ENCODE peak calls at places on chromosomes 5 and 9, in eight cellular contexts. O, Z, K, C, P, G, B and F are unnamed samples.

GRCh38 chr5:8522635-8523034 is 653.7 kb downstream of the MTRR start:
- DNase-seq in Z (no peak), G (no peak), C (no peak), B (no peak), P (no peak), O (no peak), K (no peak), F (no peak)

GRCh38 chr5:65395526-65396155 is 86.1 kb downstream of the ADAMTS6 start:
- DNase-seq in P (no peak), B (no peak), C (peak; percentile 37), G (no peak), K (peak; percentile 22), O (no peak), Z (no peak), F (no peak)

GRCh38 chr9:112331676-112331955 is 1.8 kb downstream of the PTBP3 start:
- DNase-seq in O (no peak), G (no peak), C (no peak), Z (no peak), K (no peak), P (no peak), B (no peak), F (no peak)

GRCh38 chr9:83721509-83721908 is 13.8 kb upstream of the UBQLN1 start:
- DNase-seq in G (no peak), C (no peak), Z (no peak), B (no peak), O (no peak), P (no peak), K (no peak), F (no peak)

GRCh38 chr9:78023003-78023741 is 8.4 kb downstream of the GNAQ start:
- DNase-seq in G (no peak), K (peak; percentile 82), B (no peak), O (no peak), P (no peak), Z (peak; percentile 40), C (peak; percentile 83), F (no peak)

GRCh38 chr5:38105231-38105570 is 153.2 kb upstream of the EGFLAM start:
- DNase-seq in B (no peak), K (no peak), O (no peak), Z (no peak), P (no peak), G (no peak), C (no peak), F (no peak)

GRCh38 chr5:124124711-124125229 is 612.8 kb downstream of the CSNK1G3 start:
- DNase-seq in P (no peak), C (peak; percentile 4), Z (no peak), B (no peak), G (no peak), O (no peak), K (peak; percentile 0), F (peak; percentile 17)

GRCh38 chr5:178234753-178235599 is 2.4 kb upstream of the PHYKPL start:
- DNase-seq in O (peak; percentile 86), C (peak; percentile 41), G (peak; percentile 69), Z (peak; percentile 76), B (no peak), P (peak; percentile 89), K (peak; percentile 41), F (peak; percentile 83)

GRCh38 chr5:161283296-161283695 is 263.2 kb downstream of the GABRB2 start:
- DNase-seq in O (no peak), Z (no peak), C (no peak), P (no peak), G (no peak), K (no peak), B (no peak), F (no peak)

GRCh38 chr5:40410231-40410861 is 269.4 kb upstream of the PTGER4 start:
- DNase-seq in P (no peak), K (peak; percentile 49), Z (peak; percentile 44), C (peak; percentile 85), O (no peak), B (no peak), G (peak; percentile 52), F (no peak)

GRCh38 chr9:107373809-107374208 is 90.7 kb downstream of the RAD23B start:
- DNase-seq in Z (no peak), O (no peak), C (no peak), P (no peak), K (no peak), B (no peak), G (no peak), F (no peak)

GRCh38 chr5:137179203-137179602 is 319.9 kb downstream of the SPOCK1 start:
- DNase-seq in B (no peak), Z (no peak), O (no peak), C (no peak), K (no peak), P (no peak), G (no peak), F (no peak)

GRCh38 chr5:14147210-14147609 is 4.1 kb downstream of the TRIO start:
- DNase-seq in G (no peak), Z (peak; percentile 17), B (no peak), P (no peak), K (no peak), O (no peak), C (no peak), F (no peak)

GRCh38 chr5:174706997-174707548 is 17.3 kb upstream of the MSX2 start:
- DNase-seq in B (no peak), O (no peak), Z (no peak), C (peak; percentile 32), K (peak; percentile 52), P (no peak), G (no peak), F (no peak)

GRCh38 chr5:158203256-158203655 is 344.3 kb upstream of the CLINT1 start:
- DNase-seq in B (no peak), G (no peak), O (no peak), Z (no peak), K (no peak), P (no peak), C (no peak), F (no peak)

GRCh38 chr9:87831159-87831558 is 51.5 kb upstream of the SPATA31E1 start:
- DNase-seq in G (no peak), P (no peak), K (no peak), O (no peak), C (no peak), Z (no peak), B (no peak), F (no peak)

GRCh38 chr5:39109616-39110015 is 35.4 kb upstream of the RICTOR start:
- DNase-seq in Z (no peak), P (no peak), O (no peak), B (no peak), C (no peak), G (no peak), K (no peak), F (no peak)

GRCh38 chr9:34343090-34343489 is 13.7 kb downstream of the NUDT2 start:
- DNase-seq in P (no peak), C (no peak), B (no peak), Z (no peak), G (no peak), O (peak; percentile 74), K (no peak), F (peak; percentile 79)
- H3K4me1 ChIP-seq in P (peaks cover 3% of the 10 kb centered on the region), C (no peaks in the 10 kb centered on the region), B (no peaks in the 10 kb centered on the region), Z (no peaks in the 10 kb centered on the region), G (no peaks in the 10 kb centered on the region), O (peaks cover 30% of the 10 kb centered on the region), K (no peaks in the 10 kb centered on the region), F (peaks cover 20% of the 10 kb centered on the region)

GRCh38 chr5:172724203-172724602 is 46.8 kb downstream of the DUSP1 start:
- DNase-seq in C (no peak), Z (no peak), P (no peak), K (no peak), B (no peak), G (no peak), O (no peak), F (peak; percentile 39)

GRCh38 chr5:172723508-172723907 is 47.5 kb downstream of the DUSP1 start:
- DNase-seq in Z (no peak), G (no peak), C (no peak), O (no peak), B (no peak), P (no peak), K (no peak), F (no peak)

GRCh38 chr5:172721455-172722308 is 49.3 kb downstream of the DUSP1 start:
- DNase-seq in K (peak; percentile 42), Z (peak; percentile 37), B (no peak), O (no peak), C (peak; percentile 19), P (no peak), G (no peak), F (peak; percentile 30)

GRCh38 chr5:172720655-172721054 is 50.3 kb downstream of the DUSP1 start:
- DNase-seq in G (no peak), B (no peak), K (no peak), Z (no peak), O (no peak), P (no peak), C (no peak), F (no peak)

DNA sequence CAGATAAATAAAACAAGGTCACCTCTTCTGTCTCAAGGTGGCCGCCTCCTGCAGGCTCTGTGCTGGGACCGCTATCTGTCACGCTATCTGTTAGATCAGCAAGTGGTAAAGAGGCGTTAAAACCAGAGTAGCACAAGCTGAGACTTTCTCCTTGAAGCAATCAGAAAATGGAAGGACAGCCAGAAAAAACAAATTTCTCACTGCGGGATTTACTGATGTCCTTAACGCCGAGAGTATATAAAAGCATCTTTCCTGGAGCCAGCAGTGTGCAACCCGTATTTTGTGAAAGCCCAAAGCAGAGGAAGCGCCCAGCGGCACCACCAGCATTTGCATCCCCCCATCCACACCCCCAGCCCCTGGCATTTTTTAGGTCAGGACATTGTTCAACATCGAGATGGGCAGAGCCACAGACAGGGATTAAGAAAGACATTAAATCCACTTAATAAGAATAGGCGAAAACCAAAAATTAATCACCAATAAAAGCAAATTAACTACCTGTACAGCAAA is 48.6 kb downstream of the DUSP1 start:
- DNase-seq in O (no peak), C (no peak), B (no peak), Z (no peak), G (peak; percentile 48), P (no peak), K (no peak), F (no peak)
- H3K4me3 ChIP-seq in O (no peak overlapping the region), C (no peak overlapping the region), B (no peak overlapping the region), Z (no peak overlapping the region), G (no peak overlapping the region), P (no peak overlapping the region), K (no peak overlapping the region), F (no peak overlapping the region)

GRCh38 chr5:114319236-114319635 is 42.6 kb upstream of the KCNN2 start:
- DNase-seq in K (no peak), O (no peak), C (no peak), B (no peak), Z (no peak), P (no peak), G (no peak), F (no peak)
- H3K27ac ChIP-seq in K (no peak overlapping the region), O (no peak overlapping the region), C (no peak overlapping the region), B (no peak overlapping the region), Z (no peak overlapping the region), P (no peak overlapping the region), G (no peak overlapping the region), F (no peak overlapping the region)

DNA sequence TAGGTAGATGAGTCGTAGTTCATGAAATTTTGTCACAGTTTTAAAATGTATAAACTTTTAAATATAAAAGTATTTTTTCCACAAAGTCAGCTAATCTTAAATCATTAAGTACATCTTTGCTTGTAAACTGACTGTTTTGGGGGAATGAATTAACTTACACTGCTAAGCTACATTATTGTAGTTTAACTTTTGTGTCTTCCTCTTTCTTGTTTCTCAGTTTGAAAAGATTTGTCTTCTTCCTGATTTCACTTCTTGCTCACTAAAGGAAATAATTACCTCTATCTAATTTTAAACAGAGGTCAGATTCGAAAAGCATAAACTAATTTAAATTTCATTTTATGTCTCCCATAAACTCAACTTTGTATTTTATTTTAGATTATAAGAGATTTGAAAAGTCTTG is 5.7 kb downstream of the NIPSNAP3B start:
- DNase-seq in B (no peak), G (no peak), P (no peak), Z (no peak), C (no peak), O (no peak), K (no peak), F (no peak)
- H3K4me1 ChIP-seq in B (no peaks in the 10 kb centered on the region), G (no peaks in the 10 kb centered on the region), P (no peaks in the 10 kb centered on the region), Z (no peaks in the 10 kb centered on the region), C (no peaks in the 10 kb centered on the region), O (peaks cover 27% of the 10 kb centered on the region), K (no peaks in the 10 kb centered on the region), F (peaks cover 5% of the 10 kb centered on the region)